ENCODE peak calls at places on chromosomes 12 and 14, in nine cellular contexts. H is cerebellar cortex; P is NCI-H1417 treated with DMSO at 0.1 percent for 48 hours; N is stimulated activated CD8-positive, alpha-beta memory T cell treated with anti-CD3 and anti-CD28 coated beads, Interleukin-7, amount 100 ng/mL, for 24 hours; Z is endothelial cell; D is foreskin fibroblast; X is HepG2; M is non-pigmented ciliary epithelial cell; Q is EH. L is an unnamed sample.

GRCh38 chr14:68544150-68544892 is 248.5 kb downstream of the ZFP36L1 start:
- DNase-seq in H (no peak), P (no peak), N (no peak), Z (no peak), D (peak; percentile 99), X (no peak), M (peak; percentile 99), Q (peak; percentile 99), L (no peak)

GRCh38 chr12:131803995-131804521 is 24.1 kb upstream of the MMP17 start:
- DNase-seq in H (no peak), P (no peak), N (no peak), Z (no peak), D (no peak), X (no peak), M (no peak), Q (peak; percentile 69), L (no peak)

GRCh38 chr12:19744760-19745218 is 305.5 kb downstream of the AEBP2 start:
- DNase-seq in H (no peak), P (no peak), N (no peak), Z (no peak), D (no peak), X (no peak), M (peak; percentile 52), Q (peak; percentile 87), L (no peak)

GRCh38 chr12:59972941-59973340 is 377.1 kb downstream of the SLC16A7 start:
- DNase-seq in H (no peak), P (no peak), N (no peak), Z (no peak), D (peak; percentile 84), X (peak; percentile 12), M (peak; percentile 19), Q (peak; percentile 94), L (no peak)

GRCh38 chr14:61186793-61187641 is 94.1 kb downstream of the TMEM30B start:
- DNase-seq in H (no peak), P (no peak), N (no peak), Z (peak; percentile 11), D (peak; percentile 32), X (no peak), M (no peak), Q (no peak), L (no peak)

GRCh38 chr14:58944226-58944769 is 244.2 kb upstream of the DAAM1 start:
- DNase-seq in H (no peak), P (no peak), N (no peak), Z (no peak), D (no peak), X (no peak), M (no peak), Q (no peak), L (no peak)

GRCh38 chr14:77906446-77906845 is 106.5 kb downstream of the ADCK1 start:
- DNase-seq in H (no peak), P (no peak), N (no peak), Z (no peak), D (no peak), X (no peak), M (no peak), Q (no peak), L (no peak)

GRCh38 chr12:51218607-51219161 is 822 bp upstream of the POU6F1 start:
- DNase-seq in H (peak; percentile 33), P (no peak), N (no peak), Z (no peak), D (no peak), X (peak; percentile 41), M (no peak), Q (no peak), L (no peak)

GRCh38 chr14:32497233-32497632 is 168.1 kb downstream of the AKAP6 start:
- DNase-seq in H (no peak), P (no peak), N (no peak), Z (no peak), D (no peak), X (no peak), M (no peak), Q (peak; percentile 70), L (no peak)

GRCh38 chr14:66955159-66955558 is 234.1 kb upstream of the GARIN2 start:
- DNase-seq in H (no peak), P (no peak), N (no peak), Z (no peak), D (no peak), X (no peak), M (no peak), Q (no peak), L (no peak)

GRCh38 chr12:3747543-3747942 is 5.4 kb downstream of the CRACR2A start:
- DNase-seq in H (no peak), P (no peak), N (no peak), Z (no peak), D (no peak), X (no peak), M (no peak), Q (no peak), L (no peak)

GRCh38 chr12:6249580-6249979 is 49.4 kb downstream of the CD9 start:
- DNase-seq in H (no peak), P (no peak), N (no peak), Z (no peak), D (no peak), X (no peak), M (no peak), Q (no peak), L (no peak)

GRCh38 chr12:4112734-4113396 is 160.7 kb upstream of the CCND2 start:
- DNase-seq in H (no peak), P (no peak), N (no peak), Z (no peak), D (no peak), X (no peak), M (peak; percentile 19), Q (no peak), L (no peak)

GRCh38 chr12:45212064-45212463 is 3.8 kb upstream of the ANO6 start:
- DNase-seq in H (no peak), P (no peak), N (no peak), Z (no peak), D (no peak), X (no peak), M (no peak), Q (no peak), L (no peak)

GRCh38 chr14:69441948-69442347 is 42.6 kb upstream of the PLEKHD1 start:
- DNase-seq in H (no peak), P (no peak), N (no peak), Z (no peak), D (no peak), X (no peak), M (no peak), Q (no peak), L (no peak)

GRCh38 chr14:67187826-67188225 is 1.4 kb upstream of the GARIN2 start:
- DNase-seq in H (no peak), P (no peak), N (no peak), Z (no peak), D (peak; percentile 53), X (no peak), M (peak; percentile 69), Q (peak; percentile 66), L (no peak)

GRCh38 chr12:62834971-62835547 is 99.9 kb downstream of the PPM1H start:
- DNase-seq in H (peak; percentile 86), P (no peak), N (no peak), Z (no peak), D (no peak), X (no peak), M (no peak), Q (peak; percentile 70), L (no peak)

GRCh38 chr14:23173796-23174195 is 9.7 kb downstream of the SLC7A8 start:
- DNase-seq in H (no peak), P (no peak), N (no peak), Z (no peak), D (no peak), X (no peak), M (no peak), Q (no peak), L (no peak)

GRCh38 chr14:59595071-59595470 is 18.5 kb upstream of the CCDC175 start:
- DNase-seq in H (no peak), P (no peak), N (no peak), Z (no peak), D (no peak), X (peak; percentile 5), M (no peak), Q (no peak), L (no peak)

GRCh38 chr14:38210587-38211257 is 3.0 kb downstream of the SSTR1 start:
- DNase-seq in H (no peak), P (no peak), N (no peak), Z (peak; percentile 58), D (peak; percentile 71), X (no peak), M (no peak), Q (peak; percentile 75), L (no peak)

GRCh38 chr14:92538412-92539017 is 24.9 kb downstream of the RIN3 start:
- DNase-seq in H (no peak), P (no peak), N (no peak), Z (no peak), D (no peak), X (no peak), M (no peak), Q (no peak), L (no peak)

GRCh38 chr12:30739020-30739419 is 15.7 kb downstream of the CAPRIN2 start:
- DNase-seq in H (no peak), P (no peak), N (no peak), Z (no peak), D (no peak), X (no peak), M (no peak), Q (no peak), L (no peak)

GRCh38 chr12:18629916-18630315 is 107.9 kb downstream of the PLCZ1 start:
- DNase-seq in H (no peak), P (no peak), N (no peak), Z (no peak), D (no peak), X (no peak), M (peak; percentile 2), Q (no peak), L (no peak)

GRCh38 chr12:91877022-91877421 is 268.6 kb downstream of the BTG1 start:
- DNase-seq in H (no peak), P (no peak), N (peak; percentile 53), Z (no peak), D (peak; percentile 64), X (no peak), M (peak; percentile 27), Q (no peak), L (peak; percentile 71)

GRCh38 chr12:124392991-124393790 is 98.3 kb downstream of the RFLNA start:
- DNase-seq in H (peak; percentile 65), P (no peak), N (no peak), Z (no peak), D (peak; percentile 75), X (no peak), M (no peak), Q (peak; percentile 93), L (no peak)

GRCh38 chr14:30648471-30648870 is 26.4 kb downstream of the SCFD1 start:
- DNase-seq in H (no peak), P (no peak), N (no peak), Z (no peak), D (no peak), X (no peak), M (no peak), Q (no peak), L (no peak)

GRCh38 chr12:6824962-6825381 is 3.2 kb upstream of the P3H3 start:
- DNase-seq in H (peak; percentile 54), P (no peak), N (no peak), Z (no peak), D (peak; percentile 45), X (no peak), M (no peak), Q (peak; percentile 69), L (no peak)

GRCh38 chr12:50142993-50143392 is 24.2 kb downstream of the CERS5 start:
- DNase-seq in H (no peak), P (no peak), N (no peak), Z (no peak), D (no peak), X (no peak), M (no peak), Q (no peak), L (no peak)

GRCh38 chr12:19105468-19105867 is 24.1 kb upstream of the PLEKHA5 start:
- DNase-seq in H (no peak), P (no peak), N (no peak), Z (no peak), D (no peak), X (no peak), M (no peak), Q (no peak), L (no peak)

GRCh38 chr12:110825530-110825929 is 21.3 kb upstream of the CCDC63 start:
- DNase-seq in H (no peak), P (no peak), N (no peak), Z (no peak), D (no peak), X (no peak), M (no peak), Q (no peak), L (no peak)

GRCh38 chr14:64580451-64580850 is 30.7 kb downstream of the PPP1R36 start:
- DNase-seq in H (no peak), P (no peak), N (no peak), Z (no peak), D (peak; percentile 25), X (no peak), M (no peak), Q (peak; percentile 48), L (no peak)

L was measured in CD4-positive, alpha-beta T cell.